ENCODE peak calls at places on chromosomes 4 and X, in six cellular contexts. I is naive thymus-derived CD8-positive, alpha-beta T cell; F is stimulated activated CD4-positive, alpha-beta T cell treated with anti-CD3 and anti-CD28 coated beads, Interleukin-4, amount 100 ng/mL, for 48 hours; T is GM06990; P is activated CD4-positive, alpha-beta T cell treated with anti-CD3 and anti-CD28 coated beads, Interleukin-2, amount 10 ng/mL, durations not matched to agents 7 days and 5 days; G is A549. M is an unnamed sample.

GRCh38 chrX:69504626-69505612 is 793 bp downstream of the NALF2 start:
- DNase-seq in I (no peak), F (no peak), T (no peak), P (no peak), G (no peak), M (no peak)

GRCh38 chr4:44186850-44187246 is 261.8 kb downstream of the KCTD8 start:
- DNase-seq in I (no peak), F (no peak), T (no peak), P (no peak), G (no peak), M (no peak)

GRCh38 chr4:77994194-77994721 is 62.9 kb upstream of the FRAS1 start:
- DNase-seq in I (no peak), F (no peak), T (no peak), P (peak; percentile 16), G (peak; percentile 57), M (no peak)

GRCh38 chr4:87932718-87933136 is 42.8 kb upstream of the SPP1 start:
- DNase-seq in I (no peak), F (no peak), T (no peak), P (no peak), G (no peak), M (no peak)

GRCh38 chr4:61461956-61462355 is 261.8 kb downstream of the ADGRL3 start:
- DNase-seq in I (no peak), F (no peak), T (no peak), P (no peak), G (no peak), M (no peak)

GRCh38 chr4:648579-649292 is 23.4 kb downstream of the PDE6B start:
- DNase-seq in I (no peak), F (no peak), T (peak; percentile 0), P (no peak), G (no peak), M (no peak)

GRCh38 chr4:188336891-188337290 is 197.7 kb downstream of the TRIML1 start:
- DNase-seq in I (no peak), F (no peak), T (no peak), P (no peak), G (no peak), M (no peak)

GRCh38 chrX:100872161-100872560 is 2.0 kb downstream of the NOX1 start:
- DNase-seq in I (no peak), F (no peak), T (no peak), P (no peak), G (peak; percentile 19), M (no peak)

GRCh38 chrX:11040976-11041375 is 70.2 kb upstream of the HCCS start:
- DNase-seq in I (no peak), F (no peak), T (no peak), P (no peak), G (no peak), M (no peak)

GRCh38 chrX:72305286-72306084 is at the start of gene CITED1:
- DNase-seq in I (no peak), F (no peak), T (no peak), P (no peak), G (no peak), M (no peak)